ENCODE peak calls at places on chromosomes 3 and 15, in six cellular contexts. Z is IMR-90, U is neuronal stem cell, Y is mesenchymal stem cell, H is H1, W is mesendoderm. D is an unnamed sample. For H3K4me1, the result is how much of the 10 kb centered on the place peaks cover.

GRCh38 chr15:80920271-80920699 is 69.3 kb downstream of the MESD start:
- DNase-seq in Z (no peak), U (no peak), Y (no peak), H (no peak), W (no peak), D (no peak)

GRCh38 chr15:58257776-58258325 is 119.7 kb downstream of the AQP9 start:
- DNase-seq in Z (no peak), U (no peak), Y (no peak), H (no peak), W (no peak), D (no peak)

GRCh38 chr15:39704684-39705083 is 78.0 kb downstream of the FSIP1 start:
- DNase-seq in Z (peak), U (no peak), Y (peak), H (no peak), W (peak), D (no peak)

GRCh38 chr3:192183109-192183508 is 544.2 kb downstream of the FGF12 start:
- DNase-seq in Z (no peak), U (no peak), Y (no peak), H (no peak), W (no peak), D (no peak)

GRCh38 chr3:155701882-155702465 is 42.9 kb downstream of the PLCH1 start:
- DNase-seq in Z (peak), U (peak), Y (peak), H (no peak), W (peak), D (peak)

GRCh38 chr3:40623567-40623966 is 98.8 kb downstream of the ZNF621 start:
- DNase-seq in Z (no peak), U (no peak), Y (no peak), H (no peak), W (no peak), D (peak)

GRCh38 chr3:14628406-14628805 is 23.2 kb upstream of the CCDC174 start:
- DNase-seq in Z (no peak), U (no peak), Y (no peak), H (no peak), W (no peak), D (no peak)

GRCh38 chr15:82952156-82953081 is at the start of gene HOMER2:
- DNase-seq in Z (no peak), U (peak), Y (no peak), H (peak), W (peak), D (no peak)

GRCh38 chr3:100100454-100100853 is 13.8 kb downstream of the FILIP1L start:
- DNase-seq in Z (peak), U (no peak), Y (no peak), H (no peak), W (no peak), D (peak)

GRCh38 chr3:190911382-190911781 is 48.9 kb upstream of the GMNC start:
- DNase-seq in Z (no peak), U (peak), Y (no peak), H (no peak), W (peak), D (no peak)

GRCh38 chr15:92647467-92648163 is 8.0 kb downstream of the FAM174B start:
- DNase-seq in Z (no peak), U (no peak), Y (no peak), H (no peak), W (peak), D (no peak)
- H3K4me1 ChIP-seq in Z (under half), U (under half), Y (under half), H (under half), W (under half), D (under half)

GRCh38 chr3:32819581-32820348 is 2.0 kb downstream of the TRIM71 start:
- DNase-seq in Z (no peak), U (no peak), Y (no peak), H (no peak), W (peak), D (peak)

GRCh38 chr3:32819086-32819450 is 1.3 kb downstream of the TRIM71 start:
- DNase-seq in Z (no peak), U (no peak), Y (no peak), H (no peak), W (no peak), D (no peak)

GRCh38 chr3:32817561-32818430 is at the start of gene TRIM71:
- DNase-seq in Z (no peak), U (no peak), Y (peak), H (no peak), W (peak), D (peak)

GRCh38 chr3:32817195-32817560 is 619 bp upstream of the TRIM71 start:
- DNase-seq in Z (no peak), U (no peak), Y (no peak), H (no peak), W (no peak), D (no peak)

DNA sequence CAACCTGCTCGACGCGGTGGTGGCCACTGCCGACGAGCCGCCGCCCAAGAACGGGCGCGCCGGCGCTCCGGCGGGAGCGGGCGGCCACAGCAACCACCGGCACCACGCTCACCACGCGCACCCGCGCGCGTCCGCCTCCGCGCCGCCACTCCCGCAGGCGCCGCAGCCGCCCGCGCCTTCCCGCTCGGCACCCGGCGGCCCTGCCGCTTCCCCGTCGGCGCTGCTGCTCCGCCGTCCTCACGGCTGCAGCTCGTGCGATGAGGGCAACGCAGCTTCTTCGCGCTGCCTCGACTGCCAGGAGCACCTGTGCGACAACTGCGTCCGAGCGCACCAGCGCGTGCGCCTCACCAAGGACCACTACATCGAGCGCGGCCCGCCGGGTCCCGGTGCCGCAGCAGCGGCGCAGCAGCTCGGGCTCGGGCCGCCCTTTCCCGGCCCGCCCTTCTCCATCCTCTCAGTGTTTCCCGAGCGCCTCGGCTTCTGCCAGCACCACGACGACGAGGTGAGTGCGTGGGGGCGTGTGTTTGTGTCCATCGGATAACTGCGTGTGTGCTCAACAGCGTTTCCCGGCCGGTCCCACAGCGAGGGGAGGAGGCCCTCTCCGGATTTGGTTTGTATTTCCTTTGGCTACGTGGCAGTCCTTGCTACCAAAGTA is 761 bp downstream of the TRIM71 start:
- DNase-seq in Z (no peak), U (no peak), Y (no peak), H (no peak), W (no peak), D (peak)
- H3K23ac ChIP-seq in Z (no peak), U (peak), Y (peak), H (peak), W (peak), D (no peak)

GRCh38 chr3:3799173-3800075 is at the start of gene LRRN1:
- DNase-seq in Z (no peak), U (peak), Y (no peak), H (peak), W (peak), D (peak)

GRCh38 chr3:3800685-3801509 is 1.7 kb downstream of the LRRN1 start:
- DNase-seq in Z (no peak), U (peak), Y (no peak), H (peak), W (peak), D (no peak)

GRCh38 chr3:3800076-3800448 is 831 bp downstream of the LRRN1 start:
- DNase-seq in Z (no peak), U (peak), Y (no peak), H (no peak), W (peak), D (no peak)

GRCh38 chr3:3801510-3801841 is 2.2 kb downstream of the LRRN1 start:
- DNase-seq in Z (no peak), U (peak), Y (no peak), H (no peak), W (peak), D (no peak)

GRCh38 chr3:3802021-3802420 is 2.8 kb downstream of the LRRN1 start:
- DNase-seq in Z (no peak), U (peak), Y (no peak), H (no peak), W (peak), D (no peak)
- H3K4me3 ChIP-seq in Z (no peak), U (peak), Y (no peak), H (peak), W (peak), D (peak)

DNA sequence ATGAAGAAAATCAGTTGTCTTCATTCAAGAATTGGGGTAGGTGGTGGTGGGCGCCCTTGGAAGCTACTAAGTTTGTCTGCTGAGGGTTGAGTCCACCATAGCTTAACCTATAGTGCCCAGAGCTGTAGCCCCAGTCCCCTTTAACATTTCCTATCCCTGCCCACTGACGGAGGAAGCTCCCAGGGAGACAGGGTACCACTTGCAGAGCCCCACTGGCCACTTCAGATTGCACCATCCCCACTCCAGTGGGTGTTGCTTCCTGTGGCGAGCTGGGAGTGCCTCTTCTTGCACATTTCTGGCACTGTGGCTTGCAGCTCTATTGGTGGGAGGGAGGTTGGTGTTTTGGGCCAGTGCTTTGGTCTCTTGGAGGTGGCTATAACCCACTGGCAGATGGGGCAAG is 2.7 kb downstream of the PXYLP1 start:
- DNase-seq in Z (no peak), U (no peak), Y (no peak), H (no peak), W (no peak), D (no peak)
- H3K4me1 ChIP-seq in Z (under half), U (under half), Y (under half), H (under half), W (under half), D (under half)

D was measured in trophoblast cell.